ENCODE peak calls at places on chromosomes 2 and 18, in nine cellular contexts. One of them, this sample, is unnamed.

GRCh38 chr2:70558195-70558808 is 4.7 kb upstream of the TGFA start:
- DNase-seq in stomach: no peak
- DNase-seq in heart right ventricle: no peak
- DNase-seq in GM12891: no peak
- DNase-seq in neural crest cell: no peak
- DNase-seq in stimulated activated CD8-positive, alpha-beta memory T cell treated with anti-CD3 and anti-CD28 coated beads, Interleukin-15, amount 100 ng/mL, for 48 hours: no peak
- DNase-seq in activated CD8-positive, alpha-beta memory T cell treated with anti-CD3 and anti-CD28 coated beads, Interleukin-2, amount 50 U/mL, for 48 hours: no peak
- DNase-seq in hypothalamus: no peak
- DNase-seq in stimulated activated CD4-positive, alpha-beta T cell treated with anti-CD3 and anti-CD28 coated beads, Interleukin-15, amount 100 ng/mL, for 24 hours: no peak
- DNase-seq in this sample: no peak

GRCh38 chr2:149715005-149715592 is 127.5 kb upstream of the MMADHC start:
- DNase-seq in activated CD8-positive, alpha-beta memory T cell treated with anti-CD3 and anti-CD28 coated beads, Interleukin-2, amount 50 U/mL, for 48 hours: no peak
- DNase-seq in stomach: no peak
- DNase-seq in hypothalamus: no peak
- DNase-seq in stimulated activated CD4-positive, alpha-beta T cell treated with anti-CD3 and anti-CD28 coated beads, Interleukin-15, amount 100 ng/mL, for 24 hours: no peak
- DNase-seq in neural crest cell: no peak
- DNase-seq in GM12891: no peak
- DNase-seq in stimulated activated CD8-positive, alpha-beta memory T cell treated with anti-CD3 and anti-CD28 coated beads, Interleukin-15, amount 100 ng/mL, for 48 hours: no peak
- DNase-seq in heart right ventricle: no peak
- DNase-seq in this sample: peak

GRCh38 chr18:2654828-2655152 is 736 bp upstream of the SMCHD1 start:
- DNase-seq in stimulated activated CD8-positive, alpha-beta memory T cell treated with anti-CD3 and anti-CD28 coated beads, Interleukin-15, amount 100 ng/mL, for 48 hours: no peak
- DNase-seq in GM12891: no peak
- DNase-seq in hypothalamus: no peak
- DNase-seq in stomach: no peak
- DNase-seq in activated CD8-positive, alpha-beta memory T cell treated with anti-CD3 and anti-CD28 coated beads, Interleukin-2, amount 50 U/mL, for 48 hours: no peak
- DNase-seq in stimulated activated CD4-positive, alpha-beta T cell treated with anti-CD3 and anti-CD28 coated beads, Interleukin-15, amount 100 ng/mL, for 24 hours: no peak
- DNase-seq in heart right ventricle: no peak
- DNase-seq in neural crest cell: no peak
- DNase-seq in this sample: no peak

GRCh38 chr2:216308532-216308931 is 63.8 kb downstream of the MARCHF4 start:
- DNase-seq in heart right ventricle: no peak
- DNase-seq in GM12891: no peak
- DNase-seq in hypothalamus: no peak
- DNase-seq in activated CD8-positive, alpha-beta memory T cell treated with anti-CD3 and anti-CD28 coated beads, Interleukin-2, amount 50 U/mL, for 48 hours: no peak
- DNase-seq in neural crest cell: no peak
- DNase-seq in stomach: no peak
- DNase-seq in stimulated activated CD4-positive, alpha-beta T cell treated with anti-CD3 and anti-CD28 coated beads, Interleukin-15, amount 100 ng/mL, for 24 hours: no peak
- DNase-seq in stimulated activated CD8-positive, alpha-beta memory T cell treated with anti-CD3 and anti-CD28 coated beads, Interleukin-15, amount 100 ng/mL, for 48 hours: no peak
- DNase-seq in this sample: no peak

GRCh38 chr2:68909793-68910674 is 38.8 kb upstream of the BMP10 start:
- DNase-seq in stimulated activated CD4-positive, alpha-beta T cell treated with anti-CD3 and anti-CD28 coated beads, Interleukin-15, amount 100 ng/mL, for 24 hours: peak
- DNase-seq in GM12891: peak
- DNase-seq in stimulated activated CD8-positive, alpha-beta memory T cell treated with anti-CD3 and anti-CD28 coated beads, Interleukin-15, amount 100 ng/mL, for 48 hours: peak
- DNase-seq in hypothalamus: peak
- DNase-seq in heart right ventricle: peak
- DNase-seq in neural crest cell: peak
- DNase-seq in stomach: peak
- DNase-seq in activated CD8-positive, alpha-beta memory T cell treated with anti-CD3 and anti-CD28 coated beads, Interleukin-2, amount 50 U/mL, for 48 hours: peak
- DNase-seq in this sample: peak

GRCh38 chr18:70165936-70166335 is 39.6 kb downstream of the RTTN start:
- DNase-seq in stimulated activated CD8-positive, alpha-beta memory T cell treated with anti-CD3 and anti-CD28 coated beads, Interleukin-15, amount 100 ng/mL, for 48 hours: no peak
- DNase-seq in heart right ventricle: no peak
- DNase-seq in activated CD8-positive, alpha-beta memory T cell treated with anti-CD3 and anti-CD28 coated beads, Interleukin-2, amount 50 U/mL, for 48 hours: no peak
- DNase-seq in hypothalamus: no peak
- DNase-seq in stomach: no peak
- DNase-seq in neural crest cell: no peak
- DNase-seq in GM12891: no peak
- DNase-seq in stimulated activated CD4-positive, alpha-beta T cell treated with anti-CD3 and anti-CD28 coated beads, Interleukin-15, amount 100 ng/mL, for 24 hours: no peak
- DNase-seq in this sample: no peak

GRCh38 chr2:160156665-160157064 is 43.4 kb downstream of the ITGB6 start:
- DNase-seq in activated CD8-positive, alpha-beta memory T cell treated with anti-CD3 and anti-CD28 coated beads, Interleukin-2, amount 50 U/mL, for 48 hours: no peak
- DNase-seq in GM12891: no peak
- DNase-seq in neural crest cell: no peak
- DNase-seq in stomach: no peak
- DNase-seq in heart right ventricle: no peak
- DNase-seq in stimulated activated CD4-positive, alpha-beta T cell treated with anti-CD3 and anti-CD28 coated beads, Interleukin-15, amount 100 ng/mL, for 24 hours: no peak
- DNase-seq in hypothalamus: no peak
- DNase-seq in stimulated activated CD8-positive, alpha-beta memory T cell treated with anti-CD3 and anti-CD28 coated beads, Interleukin-15, amount 100 ng/mL, for 48 hours: no peak
- DNase-seq in this sample: no peak

GRCh38 chr2:120857931-120858330 is 122.3 kb downstream of the GLI2 start:
- DNase-seq in GM12891: no peak
- DNase-seq in stimulated activated CD4-positive, alpha-beta T cell treated with anti-CD3 and anti-CD28 coated beads, Interleukin-15, amount 100 ng/mL, for 24 hours: no peak
- DNase-seq in heart right ventricle: no peak
- DNase-seq in activated CD8-positive, alpha-beta memory T cell treated with anti-CD3 and anti-CD28 coated beads, Interleukin-2, amount 50 U/mL, for 48 hours: no peak
- DNase-seq in hypothalamus: no peak
- DNase-seq in stimulated activated CD8-positive, alpha-beta memory T cell treated with anti-CD3 and anti-CD28 coated beads, Interleukin-15, amount 100 ng/mL, for 48 hours: no peak
- DNase-seq in stomach: no peak
- DNase-seq in neural crest cell: no peak
- DNase-seq in this sample: no peak

GRCh38 chr18:49149011-49149410 is 198.2 kb upstream of the SMAD7 start:
- DNase-seq in stimulated activated CD8-positive, alpha-beta memory T cell treated with anti-CD3 and anti-CD28 coated beads, Interleukin-15, amount 100 ng/mL, for 48 hours: no peak
- DNase-seq in hypothalamus: no peak
- DNase-seq in stimulated activated CD4-positive, alpha-beta T cell treated with anti-CD3 and anti-CD28 coated beads, Interleukin-15, amount 100 ng/mL, for 24 hours: no peak
- DNase-seq in heart right ventricle: no peak
- DNase-seq in GM12891: no peak
- DNase-seq in activated CD8-positive, alpha-beta memory T cell treated with anti-CD3 and anti-CD28 coated beads, Interleukin-2, amount 50 U/mL, for 48 hours: no peak
- DNase-seq in stomach: no peak
- DNase-seq in neural crest cell: no peak
- DNase-seq in this sample: no peak

GRCh38 chr18:23200751-23201150 is 65.5 kb downstream of the CABLES1 start:
- DNase-seq in heart right ventricle: no peak
- DNase-seq in neural crest cell: no peak
- DNase-seq in stimulated activated CD8-positive, alpha-beta memory T cell treated with anti-CD3 and anti-CD28 coated beads, Interleukin-15, amount 100 ng/mL, for 48 hours: no peak
- DNase-seq in stomach: no peak
- DNase-seq in stimulated activated CD4-positive, alpha-beta T cell treated with anti-CD3 and anti-CD28 coated beads, Interleukin-15, amount 100 ng/mL, for 24 hours: no peak
- DNase-seq in hypothalamus: no peak
- DNase-seq in activated CD8-positive, alpha-beta memory T cell treated with anti-CD3 and anti-CD28 coated beads, Interleukin-2, amount 50 U/mL, for 48 hours: no peak
- DNase-seq in GM12891: no peak
- DNase-seq in this sample: peak

GRCh38 chr2:178386951-178387602 is 63.9 kb downstream of the PRKRA start:
- DNase-seq in stimulated activated CD8-positive, alpha-beta memory T cell treated with anti-CD3 and anti-CD28 coated beads, Interleukin-15, amount 100 ng/mL, for 48 hours: no peak
- DNase-seq in GM12891: no peak
- DNase-seq in activated CD8-positive, alpha-beta memory T cell treated with anti-CD3 and anti-CD28 coated beads, Interleukin-2, amount 50 U/mL, for 48 hours: no peak
- DNase-seq in neural crest cell: no peak
- DNase-seq in hypothalamus: no peak
- DNase-seq in heart right ventricle: no peak
- DNase-seq in stomach: no peak
- DNase-seq in stimulated activated CD4-positive, alpha-beta T cell treated with anti-CD3 and anti-CD28 coated beads, Interleukin-15, amount 100 ng/mL, for 24 hours: no peak
- DNase-seq in this sample: no peak

This sample was measured in SK-N-SH.